ENCODE peak calls at places on chromosomes 4 and X, in six cellular contexts. Q, W, G, B, X and P are unnamed samples.

GRCh38 chr4:87843936-87844335 is 11.2 kb downstream of the MEPE start:
- DNase-seq in Q (no peak), W (no peak), G (no peak), B (no peak), X (peak), P (no peak)

GRCh38 chr4:100986360-100986868 is 360.9 kb downstream of the PPP3CA start:
- DNase-seq in Q (no peak), W (no peak), G (no peak), B (no peak), X (peak), P (no peak)

GRCh38 chr4:41346306-41347061 is 89.8 kb downstream of the UCHL1 start:
- DNase-seq in Q (no peak), W (no peak), G (no peak), B (no peak), X (no peak), P (no peak)

GRCh38 chr4:108044951-108045686 is 55.4 kb downstream of the HADH start:
- DNase-seq in Q (no peak), W (no peak), G (no peak), B (no peak), X (no peak), P (no peak)

GRCh38 chr4:123939621-123940020 is 543.0 kb downstream of the SPRY1 start:
- DNase-seq in Q (no peak), W (no peak), G (no peak), B (peak), X (no peak), P (no peak)

GRCh38 chr4:128582319-128582948 is 227.1 kb upstream of the JADE1 start:
- DNase-seq in Q (no peak), W (no peak), G (no peak), B (no peak), X (no peak), P (no peak)

GRCh38 chrX:49884290-49884862 is 5.1 kb downstream of the USP27X start:
- DNase-seq in Q (peak), W (peak), G (peak), B (peak), X (peak), P (peak)

GRCh38 chr4:126375462-126376054 is 1060.8 kb downstream of the FAT4 start:
- DNase-seq in Q (no peak), W (no peak), G (no peak), B (no peak), X (no peak), P (no peak)

GRCh38 chr4:128566688-128567087 is 242.8 kb upstream of the JADE1 start:
- DNase-seq in Q (no peak), W (no peak), G (no peak), B (no peak), X (no peak), P (no peak)

GRCh38 chr4:147736458-147736857 is 4.6 kb downstream of the ARHGAP10 start:
- DNase-seq in Q (no peak), W (no peak), G (no peak), B (no peak), X (no peak), P (no peak)

GRCh38 chr4:123784626-123785025 is 388.0 kb downstream of the SPRY1 start:
- DNase-seq in Q (no peak), W (no peak), G (no peak), B (no peak), X (no peak), P (no peak)

GRCh38 chr4:160872491-160872890 is 1291.3 kb downstream of the FSTL5 start:
- DNase-seq in Q (no peak), W (no peak), G (no peak), B (no peak), X (no peak), P (no peak)

GRCh38 chrX:104854188-104854587 is 288.2 kb downstream of the IL1RAPL2 start:
- DNase-seq in Q (no peak), W (no peak), G (no peak), B (no peak), X (no peak), P (no peak)

GRCh38 chrX:123920065-123920785 is 41.3 kb upstream of the STAG2 start:
- DNase-seq in Q (no peak), W (no peak), G (no peak), B (no peak), X (no peak), P (no peak)

GRCh38 chr4:31467781-31468180 is 747.6 kb downstream of the PCDH7 start:
- DNase-seq in Q (no peak), W (no peak), G (no peak), B (no peak), X (no peak), P (no peak)

GRCh38 chrX:15073313-15073712 is 196.6 kb downstream of the ASB9 start:
- DNase-seq in Q (no peak), W (no peak), G (no peak), B (no peak), X (no peak), P (no peak)

GRCh38 chr4:5292091-5292490 is 240.8 kb downstream of the STK32B start:
- DNase-seq in Q (no peak), W (no peak), G (no peak), B (no peak), X (no peak), P (no peak)

GRCh38 chr4:110635155-110635479 is 12.2 kb upstream of the PITX2 start:
- DNase-seq in Q (no peak), W (no peak), G (no peak), B (no peak), X (no peak), P (no peak)

GRCh38 chr4:102022343-102022742 is 231.8 kb downstream of the BANK1 start:
- DNase-seq in Q (no peak), W (no peak), G (no peak), B (no peak), X (no peak), P (no peak)

GRCh38 chr4:118904935-118905334 is 16.3 kb downstream of the SYNPO2 start:
- DNase-seq in Q (no peak), W (no peak), G (no peak), B (no peak), X (no peak), P (no peak)

GRCh38 chrX:152220612-152221011 is 82.2 kb upstream of the MAGEA10 start:
- DNase-seq in Q (no peak), W (no peak), G (no peak), B (no peak), X (no peak), P (no peak)

GRCh38 chr4:53455766-53456165 is 78.3 kb downstream of the FIP1L1 start:
- DNase-seq in Q (no peak), W (no peak), G (no peak), B (no peak), X (no peak), P (no peak)

GRCh38 chrX:140480765-140481164 is 24.1 kb downstream of the SOX3 start:
- DNase-seq in Q (no peak), W (no peak), G (no peak), B (no peak), X (no peak), P (no peak)

GRCh38 chr4:184846531-184846930 is 20.8 kb upstream of the ACSL1 start:
- DNase-seq in Q (no peak), W (no peak), G (no peak), B (no peak), X (no peak), P (no peak)

GRCh38 chr4:1345905-1346780 is 865 bp upstream of the UVSSA start:
- DNase-seq in Q (peak), W (peak), G (peak), B (no peak), X (peak), P (peak)

GRCh38 chrX:7164174-7164573 is 16.2 kb upstream of the PUDP start:
- DNase-seq in Q (no peak), W (no peak), G (no peak), B (no peak), X (no peak), P (no peak)

GRCh38 chr4:41644288-41644914 is 104.1 kb downstream of the PHOX2B start:
- DNase-seq in Q (peak), W (peak), G (peak), B (no peak), X (peak), P (peak)

GRCh38 chr4:69601065-69601464 is 38.4 kb downstream of the UGT2A2 start:
- DNase-seq in Q (no peak), W (no peak), G (no peak), B (no peak), X (no peak), P (no peak)

GRCh38 chrX:133921764-133922389 is 63.5 kb downstream of the GPC3 start:
- DNase-seq in Q (peak), W (peak), G (peak), B (peak), X (peak), P (peak)

DNA sequence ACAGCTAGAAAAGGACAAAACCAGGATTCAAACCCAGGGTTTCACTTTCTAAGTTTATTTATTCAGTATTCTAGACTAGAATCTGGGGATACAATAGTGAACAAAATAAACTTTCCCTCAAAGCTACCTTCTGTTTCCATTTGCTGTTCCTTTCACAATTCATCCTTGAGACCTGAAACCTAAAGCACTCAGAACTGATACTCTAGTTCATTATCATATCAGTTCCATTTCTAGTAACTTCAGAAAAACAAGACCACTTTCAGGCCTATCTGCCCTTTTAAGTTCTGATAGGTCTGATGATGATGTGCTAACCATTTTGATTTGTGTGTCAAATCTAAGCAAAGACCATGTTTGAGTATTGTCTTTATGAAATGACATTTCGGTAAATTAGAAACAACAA is 7.8 kb upstream of the XK start:
- DNase-seq in Q (no peak), W (no peak), G (no peak), B (no peak), X (no peak), P (no peak)
- TF ChIP-seq CTCF in Q (no peak), W (no peak), G (no peak), B (no peak), X (no peak), P (no peak)

GRCh38 chrX:102840871-102841705 is 96.0 kb upstream of the RAB40AL start:
- DNase-seq in Q (no peak), W (no peak), G (no peak), B (no peak), X (no peak), P (no peak)
- TF ChIP-seq CTCF in Q (no peak), W (no peak), G (no peak), B (no peak), X (peak), P (no peak)

GRCh38 chr4:138560448-138560847 is 318.3 kb upstream of the SLC7A11 start:
- DNase-seq in Q (no peak), W (no peak), G (no peak), B (no peak), X (no peak), P (no peak)
- TF ChIP-seq CTCF in Q (no peak), W (no peak), G (no peak), B (no peak), X (no peak), P (no peak)

GRCh38 chr4:117135634-117136354 is 50.4 kb upstream of the TRAM1L1 start:
- DNase-seq in Q (peak), W (no peak), G (no peak), B (no peak), X (no peak), P (no peak)

GRCh38 chr4:117137143-117137542 is 51.8 kb upstream of the TRAM1L1 start:
- DNase-seq in Q (peak), W (no peak), G (no peak), B (peak), X (no peak), P (no peak)

DNA sequence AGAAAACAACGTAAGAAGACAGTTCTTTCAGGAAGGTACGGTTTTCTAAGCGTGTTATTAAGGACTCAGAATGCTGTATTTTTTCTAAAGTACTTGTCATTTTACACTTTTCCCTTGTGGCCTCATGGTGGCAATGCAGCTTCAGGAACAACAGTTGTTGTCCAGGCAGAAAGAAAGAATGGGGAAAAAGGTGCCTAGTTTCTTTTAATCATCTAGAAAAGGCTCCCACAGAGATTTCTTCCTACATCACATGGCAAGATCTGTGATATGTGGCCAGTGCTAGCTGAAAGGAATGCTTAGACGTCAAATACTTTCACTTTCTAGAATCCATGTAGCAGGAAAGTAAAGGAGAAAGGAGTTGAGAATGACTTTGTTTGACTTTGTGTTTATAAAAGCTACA is 49.0 kb upstream of the TRAM1L1 start:
- DNase-seq in Q (peak), W (peak), G (no peak), B (peak), X (peak), P (peak)
- TF ChIP-seq CTCF in Q (peak), W (peak), G (peak), B (peak), X (peak), P (peak)

GRCh38 chrX:100685284-100685996 is 41.4 kb downstream of the SRPX2 start:
- DNase-seq in Q (peak), W (peak), G (peak), B (peak), X (peak), P (peak)
- TF ChIP-seq CTCF in Q (peak), W (peak), G (peak), B (peak), X (peak), P (peak)

GRCh38 chr4:188915175-188915574 is 775.9 kb downstream of the TRIML1 start:
- DNase-seq in Q (no peak), W (no peak), G (no peak), B (no peak), X (no peak), P (no peak)
- TF ChIP-seq CTCF in Q (no peak), W (no peak), G (no peak), B (no peak), X (no peak), P (no peak)

DNA sequence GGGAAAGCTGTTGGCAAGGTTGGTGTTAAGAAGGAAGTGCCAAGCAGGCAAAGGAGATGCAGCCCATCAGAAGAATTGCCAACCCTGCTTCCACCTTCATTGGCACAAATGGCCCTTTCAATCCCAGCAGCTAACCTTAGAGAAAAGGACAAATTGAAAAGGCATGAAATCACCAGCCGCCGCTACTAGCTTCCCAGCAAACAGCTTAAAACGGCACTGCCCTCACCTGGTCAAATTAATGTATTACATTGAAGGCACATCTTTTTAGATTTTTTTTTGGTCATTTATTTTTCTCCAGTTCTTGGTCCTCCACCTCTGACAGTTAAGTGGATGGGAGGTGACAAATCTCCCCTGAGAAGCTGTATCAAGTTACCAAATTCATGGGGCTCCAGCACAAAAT is 51.0 kb upstream of the NHSL2 start:
- DNase-seq in Q (peak), W (peak), G (peak), B (peak), X (peak), P (no peak)
- TF ChIP-seq CTCF in Q (peak), W (peak), G (peak), B (peak), X (peak), P (peak)

GRCh38 chr4:2931765-2932560 is 31.2 kb downstream of the NOP14 start:
- DNase-seq in Q (no peak), W (peak), G (peak), B (no peak), X (no peak), P (peak)
- TF ChIP-seq CTCF in Q (no peak), W (peak), G (no peak), B (no peak), X (no peak), P (peak)